ENCODE peak calls at places on chromosome 16, in five cellular contexts. A is mammary epithelial cell, E is tibial artery, X is upper lobe of right lung, S is lower lobe of right lung. M is an unnamed sample.
A peak's percentile ranks its signal among the peaks of the same experiment; 100 is the strongest.

GRCh38 chr16:69930117-69930776 is 20.9 kb upstream of the CLEC18A start:
- DNase-seq in E (peak; percentile 58), X (no peak), A (peak; percentile 23), S (peak; percentile 51), M (peak; percentile 78)

GRCh38 chr16:30429678-30430427 is at the start of gene DCTPP1:
- DNase-seq in A (peak; percentile 99), S (peak; percentile 96), E (peak; percentile 97), X (peak; percentile 95), M (peak; percentile 96)

GRCh38 chr16:31221357-31222160 is 4.6 kb upstream of the PYDC1 start:
- DNase-seq in E (no peak), S (no peak), A (no peak), X (no peak), M (no peak)

GRCh38 chr16:85724126-85724879 is 26.6 kb downstream of the C16orf74 start:
- DNase-seq in S (no peak), X (no peak), A (no peak), E (no peak), M (no peak)

GRCh38 chr16:46573008-46573833 is 48.0 kb downstream of the SHCBP1 start:
- DNase-seq in X (no peak), E (no peak), A (peak; percentile 54), S (no peak), M (no peak)

GRCh38 chr16:13852827-13853226 is 67.1 kb upstream of the ERCC4 start:
- DNase-seq in S (no peak), X (no peak), A (no peak), E (no peak), M (no peak)

GRCh38 chr16:57619606-57620315 is 8.7 kb upstream of the ADGRG1 start:
- DNase-seq in A (peak; percentile 91), S (peak; percentile 66), X (peak; percentile 81), E (no peak), M (peak; percentile 66)

GRCh38 chr16:23132921-23133532 is 16.2 kb downstream of the USP31 start:
- DNase-seq in S (no peak), X (no peak), A (peak; percentile 40), E (no peak), M (no peak)

GRCh38 chr16:80804061-80804450 is 342 bp downstream of the CDYL2 start:
- DNase-seq in A (peak; percentile 31), S (peak; percentile 78), E (peak; percentile 22), X (peak; percentile 85), M (no peak)

GRCh38 chr16:84455031-84455430 is 49.4 kb downstream of the MEAK7 start:
- DNase-seq in A (no peak), X (peak; percentile 37), S (no peak), E (no peak), M (peak; percentile 36)

GRCh38 chr16:86019446-86020047 is 120.6 kb downstream of the IRF8 start:
- DNase-seq in E (no peak), S (no peak), A (no peak), X (peak; percentile 42), M (peak; percentile 54)

GRCh38 chr16:22313876-22314470 is 16.8 kb downstream of the POLR3E start:
- DNase-seq in X (no peak), S (no peak), A (no peak), E (peak; percentile 16), M (peak; percentile 59)

GRCh38 chr16:57735755-57736418 is at the start of gene KATNB1:
- DNase-seq in E (no peak), X (no peak), A (no peak), S (no peak), M (no peak)

DNA sequence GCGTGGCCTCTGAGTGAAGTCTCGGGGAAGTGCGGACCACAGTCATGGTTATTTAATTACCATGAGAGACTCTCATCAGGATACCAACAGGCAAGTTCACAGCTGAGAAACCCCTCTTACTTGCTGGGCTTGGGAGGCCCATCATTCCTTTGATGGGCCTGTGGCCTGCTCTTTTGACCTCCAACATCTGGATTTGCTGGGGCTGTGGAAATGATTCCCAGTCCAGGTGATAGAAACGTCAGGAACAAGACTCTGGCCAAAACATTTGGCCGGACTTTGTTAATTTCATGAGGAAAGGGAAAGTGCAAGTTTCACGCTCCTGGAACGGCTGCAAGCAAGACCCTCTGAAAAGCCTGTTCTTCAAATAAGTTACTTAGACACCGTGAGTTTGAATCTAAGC is 42.6 kb downstream of the TMEM114 start:
- DNase-seq in X (no peak), A (no peak), S (no peak), E (no peak), M (no peak)
- H3K27ac ChIP-seq in X (no peak overlapping the region), A (no peak overlapping the region), S (no peak overlapping the region), E (no peak overlapping the region), M (no peak overlapping the region)

GRCh38 chr16:12546918-12547607 is 256.6 kb downstream of the CPPED1 start:
- DNase-seq in S (no peak), X (no peak), E (no peak), A (no peak), M (no peak)

GRCh38 chr16:12545292-12545610 is 258.4 kb downstream of the CPPED1 start:
- DNase-seq in X (no peak), A (no peak), S (no peak), E (no peak), M (no peak)

GRCh38 chr16:12547608-12547922 is 256.1 kb downstream of the CPPED1 start:
- DNase-seq in E (no peak), X (no peak), A (no peak), S (no peak), M (no peak)

GRCh38 chr16:12544477-12545291 is 259.0 kb downstream of the CPPED1 start:
- DNase-seq in X (no peak), S (no peak), A (no peak), E (no peak), M (no peak)

DNA sequence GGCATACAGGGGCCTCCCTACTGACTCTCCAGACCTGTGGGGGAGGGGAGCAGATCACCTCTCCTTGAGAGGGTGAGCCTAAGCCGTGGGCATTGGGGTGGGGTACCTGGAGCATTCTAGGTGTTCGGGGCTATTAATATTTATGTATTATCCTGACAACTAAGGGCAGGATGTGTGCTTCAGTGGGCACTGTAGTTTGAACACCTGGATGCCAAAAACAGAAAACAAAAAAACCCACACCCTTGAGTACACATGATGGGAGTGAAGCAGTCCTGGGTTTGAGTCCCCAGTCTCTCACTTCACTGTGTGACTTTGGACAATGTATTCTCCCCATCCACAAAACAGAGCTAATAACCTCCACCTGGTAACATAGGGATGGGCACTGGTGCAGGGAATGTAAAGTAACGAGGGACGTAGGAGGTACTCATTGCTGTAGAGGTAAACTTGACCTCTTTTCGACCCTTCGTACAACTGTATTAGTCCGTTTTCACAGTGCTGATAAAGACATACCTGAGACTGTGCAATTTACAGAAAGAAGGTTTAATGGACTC is 257.8 kb downstream of the CPPED1 start:
- DNase-seq in X (no peak), S (no peak), E (no peak), A (no peak), M (no peak)
- H3K4me3 ChIP-seq in X (no peak overlapping the region), S (no peak overlapping the region), E (no peak overlapping the region), A (no peak overlapping the region), M (no peak overlapping the region)

GRCh38 chr16:4987580-4988374 is 29.6 kb downstream of the SEC14L5 start:
- DNase-seq in X (peak; percentile 57), E (no peak), S (peak; percentile 38), A (no peak), M (no peak)
- TF ChIP-seq CTCF in X (no peak), E (no peak), S (no peak), A (no peak), M (no peak)

DNA sequence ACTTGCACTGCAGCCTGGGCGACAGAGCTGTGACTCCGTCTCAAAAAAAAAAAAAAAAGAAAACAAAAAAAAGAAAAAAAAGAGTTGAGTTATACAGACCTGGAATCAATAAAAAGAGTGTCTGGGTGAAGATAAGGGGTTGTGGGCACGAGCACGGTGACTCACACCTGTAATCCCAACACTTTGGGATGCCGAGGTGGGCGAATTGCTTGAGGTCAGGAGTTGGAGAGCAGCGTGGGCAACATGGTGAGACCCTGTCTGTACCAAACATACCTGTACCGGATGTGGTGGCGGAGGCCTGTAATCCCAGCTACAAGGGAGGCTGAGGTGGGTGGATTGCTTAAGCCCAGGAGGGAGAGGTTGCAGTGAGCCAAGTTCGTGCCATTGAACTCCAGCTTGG is 1.3 kb upstream of the TRAP1 start:
- DNase-seq in A (no peak), E (no peak), S (no peak), X (no peak), M (no peak)
- H3K27ac ChIP-seq in A (no peak overlapping the region), E (no peak overlapping the region), S (no peak overlapping the region), X (no peak overlapping the region), M (no peak overlapping the region)

GRCh38 chr16:51762081-51762995 is 611.3 kb upstream of the SALL1 start:
- DNase-seq in A (peak; percentile 49), X (peak; percentile 85), S (peak; percentile 78), E (peak; percentile 37), M (no peak)
- H3K4me3 ChIP-seq in A (no peak overlapping the region), X (no peak overlapping the region), S (no peak overlapping the region), E (no peak overlapping the region), M (no peak overlapping the region)

GRCh38 chr16:73057369-73058210 is 9.7 kb upstream of the ZFHX3 start:
- DNase-seq in E (no peak), X (peak; percentile 74), S (peak; percentile 63), A (peak; percentile 18), M (no peak)
- TF ChIP-seq CTCF in E (no peak), X (peak; percentile 24), S (peak; percentile 22), A (no peak), M (no peak)

GRCh38 chr16:3074860-3075545 is 9.6 kb downstream of the IL32 start:
- DNase-seq in E (no peak), S (no peak), A (no peak), X (no peak), M (no peak)
- H3K27ac ChIP-seq in E (no peak overlapping the region), S (peak overlapping the region; percentile 53), A (no peak overlapping the region), X (peak overlapping the region; percentile 51), M (no peak overlapping the region)

GRCh38 chr16:53457670-53458069 is 23.4 kb downstream of the RBL2 start:
- DNase-seq in E (no peak), S (no peak), A (peak; percentile 29), X (no peak), M (no peak)
- H3K4me3 ChIP-seq in E (no peak overlapping the region), S (no peak overlapping the region), A (no peak overlapping the region), X (no peak overlapping the region), M (no peak overlapping the region)

DNA sequence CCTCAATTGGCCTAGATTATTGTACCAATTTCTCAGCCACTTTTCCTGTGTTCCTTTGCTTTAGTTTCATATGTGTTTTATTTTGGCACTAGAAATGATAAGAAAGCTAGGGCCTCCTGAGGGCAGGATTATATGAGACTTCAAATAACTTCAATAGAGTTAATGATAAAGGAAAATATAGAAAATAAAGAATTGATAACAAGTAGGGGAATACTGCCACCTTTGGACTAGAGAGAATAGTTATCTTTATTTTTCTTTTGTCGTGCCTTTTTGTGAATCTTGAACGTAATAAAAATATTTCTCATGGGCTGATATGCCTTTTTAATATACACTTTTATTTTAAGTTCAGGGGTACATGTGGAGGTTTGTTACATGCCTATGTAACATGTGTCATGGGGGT is 29.3 kb upstream of the RBL2 start:
- DNase-seq in E (no peak), S (no peak), X (no peak), A (no peak), M (no peak)
- TF ChIP-seq CTCF in E (no peak), S (no peak), X (no peak), A (no peak), M (no peak)

GRCh38 chr16:49836668-49837067 is 19.2 kb downstream of the ZNF423 start:
- DNase-seq in E (no peak), A (no peak), S (no peak), X (no peak), M (no peak)
- H3K27ac ChIP-seq in E (peak overlapping the region; percentile 83), A (no peak overlapping the region), S (peak overlapping the region; percentile 82), X (peak overlapping the region; percentile 75), M (peak overlapping the region; percentile 87)